ENCODE peak calls at places on chromosomes 2 and 18, in four cellular contexts. B, S, N and H are unnamed samples.

GRCh38 chr2:97674396-97674795 is 4.9 kb downstream of the C2orf92 start:
- DNase-seq in B (no peak), S (no peak), N (no peak), H (no peak)

GRCh38 chr18:49021433-49022129 is 70.8 kb upstream of the SMAD7 start:
- DNase-seq in B (peak), S (peak), N (peak), H (peak)

GRCh38 chr2:215002500-215002899 is 135.9 kb downstream of the ABCA12 start:
- DNase-seq in B (peak), S (peak), N (peak), H (peak)

GRCh38 chr18:5103286-5103685 is 93.8 kb downstream of the AKAIN1 start:
- DNase-seq in B (no peak), S (no peak), N (no peak), H (no peak)

GRCh38 chr2:227363756-227364155 is 15.3 kb downstream of the TM4SF20 start:
- DNase-seq in B (no peak), S (no peak), N (no peak), H (no peak)

GRCh38 chr2:47437287-47437686 is 34.3 kb downstream of the MSH2 start:
- DNase-seq in B (peak), S (peak), N (no peak), H (no peak)

GRCh38 chr2:126731353-126731752 is 75.4 kb downstream of the GYPC start:
- DNase-seq in B (no peak), S (no peak), N (no peak), H (no peak)

GRCh38 chr2:232200195-232200594 is 178.4 kb upstream of the ALPP start:
- DNase-seq in B (no peak), S (no peak), N (no peak), H (no peak)

GRCh38 chr2:189178007-189178406 is 1.6 kb downstream of the COL5A2 start:
- DNase-seq in B (no peak), S (no peak), N (no peak), H (no peak)

GRCh38 chr2:85166021-85166420 is 32.8 kb downstream of the TCF7L1 start:
- DNase-seq in B (no peak), S (no peak), N (no peak), H (no peak)

GRCh38 chr2:144666032-144666431 is 146.1 kb upstream of the ZEB2 start:
- DNase-seq in B (no peak), S (no peak), N (no peak), H (no peak)

GRCh38 chr2:150978053-150978452 is 283.6 kb downstream of the RBM43 start:
- DNase-seq in B (no peak), S (peak), N (no peak), H (no peak)

GRCh38 chr2:78992451-78992806 is 33.1 kb upstream of the REG3G start:
- DNase-seq in B (no peak), S (no peak), N (no peak), H (no peak)

GRCh38 chr2:239688098-239688497 is 287.3 kb upstream of the HDAC4 start:
- DNase-seq in B (no peak), S (no peak), N (peak), H (no peak)

GRCh38 chr2:38073211-38074005 is 2.5 kb downstream of the CYP1B1 start:
- DNase-seq in B (no peak), S (peak), N (no peak), H (no peak)

GRCh38 chr2:113818382-113818951 is 62.0 kb upstream of the SLC35F5 start:
- DNase-seq in B (peak), S (peak), N (no peak), H (peak)

GRCh38 chr2:44189104-44189503 is 20.4 kb downstream of the PPM1B start:
- DNase-seq in B (no peak), S (no peak), N (no peak), H (no peak)

GRCh38 chr18:76874643-76875389 is 52.5 kb downstream of the ZNF236 start:
- DNase-seq in B (no peak), S (no peak), N (no peak), H (no peak)

GRCh38 chr18:35577045-35577848 is 4.3 kb upstream of the GALNT1 start:
- DNase-seq in B (no peak), S (peak), N (no peak), H (peak)

GRCh38 chr2:85251070-85251616 is 76.6 kb downstream of the TGOLN2 start:
- DNase-seq in B (no peak), S (no peak), N (no peak), H (no peak)

GRCh38 chr2:59398081-59398480 is 1155.4 kb downstream of the BCL11A start:
- DNase-seq in B (no peak), S (no peak), N (no peak), H (no peak)

GRCh38 chr18:46419391-46420141 is 237.5 kb downstream of the LOXHD1 start:
- DNase-seq in B (no peak), S (no peak), N (no peak), H (no peak)

GRCh38 chr2:159185401-159186130 is 100.9 kb downstream of the WDSUB1 start:
- DNase-seq in B (peak), S (peak), N (no peak), H (peak)

GRCh38 chr18:21179590-21180220 is 62.3 kb upstream of the GREB1L start:
- DNase-seq in B (peak), S (peak), N (peak), H (peak)

GRCh38 chr2:55581875-55582547 is 35.4 kb downstream of the PPP4R3B start:
- DNase-seq in B (peak), S (peak), N (no peak), H (no peak)

GRCh38 chr2:181250691-181251090 is 206.5 kb upstream of the ITGA4 start:
- DNase-seq in B (no peak), S (no peak), N (no peak), H (no peak)

GRCh38 chr2:28563869-28564268 is 68.0 kb downstream of the PLB1 start:
- DNase-seq in B (no peak), S (no peak), N (no peak), H (no peak)

GRCh38 chr2:102181919-102182635 is 4.7 kb upstream of the IL1RL2 start:
- DNase-seq in B (no peak), S (no peak), N (no peak), H (no peak)

GRCh38 chr2:102184018-102184417 is 2.8 kb upstream of the IL1RL2 start:
- DNase-seq in B (no peak), S (no peak), N (no peak), H (no peak)

GRCh38 chr2:102186676-102187190 is at the start of gene IL1RL2:
- DNase-seq in B (no peak), S (peak), N (peak), H (peak)

GRCh38 chr2:102187191-102188150 is 648 bp downstream of the IL1RL2 start:
- DNase-seq in B (no peak), S (peak), N (peak), H (no peak)

GRCh38 chr2:102185347-102185746 is 1.5 kb upstream of the IL1RL2 start:
- DNase-seq in B (peak), S (no peak), N (peak), H (no peak)
- TF ChIP-seq CTCF in B (peak), S (peak), N (peak), H (peak)

DNA sequence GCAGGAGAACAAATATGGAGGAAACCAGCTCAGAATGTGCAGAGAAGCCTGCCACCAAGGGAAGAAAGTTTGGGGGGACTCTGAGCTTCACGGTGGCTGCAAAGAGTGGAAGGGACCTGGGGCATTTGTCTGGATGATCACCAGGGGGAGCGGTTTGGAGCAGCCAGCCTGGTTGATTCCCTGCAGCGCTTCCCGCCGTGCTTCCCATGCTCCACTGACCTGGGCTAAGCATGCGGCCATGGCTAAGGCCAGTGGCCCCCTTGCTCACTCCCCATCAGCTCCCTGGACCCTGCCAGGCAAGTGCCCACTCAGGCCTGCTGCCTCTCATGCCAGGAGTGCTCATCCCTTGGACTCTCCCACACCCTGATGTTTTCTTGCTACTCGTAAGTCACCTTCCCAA is 27.0 kb downstream of the NTSR2 start:
- DNase-seq in B (no peak), S (no peak), N (no peak), H (no peak)
- TF ChIP-seq CTCF in B (peak), S (no peak), N (no peak), H (no peak)

GRCh38 chr18:50793641-50794565 is 25.9 kb downstream of the MRO start:
- DNase-seq in B (no peak), S (no peak), N (no peak), H (no peak)
- TF ChIP-seq CTCF in B (no peak), S (no peak), N (no peak), H (no peak)

GRCh38 chr2:219400562-219400961 is 12.8 kb upstream of the DNPEP start:
- DNase-seq in B (no peak), S (no peak), N (no peak), H (no peak)
- TF ChIP-seq CTCF in B (no peak), S (no peak), N (no peak), H (no peak)

DNA sequence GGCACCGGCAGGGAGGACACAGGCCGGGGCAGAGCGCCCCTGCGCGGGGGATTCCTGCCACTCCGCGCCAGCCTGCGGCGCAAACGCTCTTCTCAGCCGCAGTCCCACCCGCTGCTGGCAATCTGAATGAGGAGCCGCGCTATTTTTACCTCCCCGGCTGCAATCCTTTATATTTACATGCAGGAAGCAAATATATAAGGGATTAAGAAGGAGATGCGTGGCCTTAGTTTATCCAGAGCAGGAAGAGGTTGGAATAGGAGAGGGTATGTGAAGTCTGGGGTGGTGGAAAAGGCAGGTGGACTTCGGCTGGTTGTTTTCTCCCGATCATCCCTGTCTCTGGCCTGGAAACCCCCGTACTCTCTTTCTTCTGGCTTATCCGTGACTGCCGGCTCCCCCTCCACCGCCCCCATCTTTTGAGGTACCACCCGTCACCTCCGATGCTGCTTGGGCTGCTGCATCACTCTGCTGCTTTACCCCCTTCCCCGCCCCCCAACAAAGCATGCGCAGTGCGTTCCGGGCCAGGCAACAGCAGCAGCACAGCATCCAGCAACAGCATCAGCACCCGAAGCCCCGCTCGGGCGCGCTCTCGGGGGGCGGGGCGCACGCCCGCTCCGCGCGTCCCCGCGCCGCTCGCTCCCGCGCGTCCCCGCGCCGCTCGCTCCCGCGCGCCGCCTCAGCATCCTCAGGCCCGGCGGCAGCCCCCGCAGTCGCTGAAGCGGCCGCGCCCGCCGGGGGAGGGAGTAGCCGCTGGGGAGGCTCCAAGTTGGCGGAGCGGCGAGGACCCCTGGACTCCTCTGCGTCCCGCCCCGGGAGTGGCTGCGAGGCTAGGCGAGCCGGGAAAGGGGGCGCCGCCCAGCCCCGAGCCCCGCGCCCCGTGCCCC is at the start of gene ADAM23:
- DNase-seq in B (no peak), S (peak), N (peak), H (peak)
- TF ChIP-seq CTCF in B (no peak), S (no peak), N (no peak), H (no peak)